ENCODE peak calls at places on chromosome 3, in nine cellular contexts. Q is pancreas; J is naive thymus-derived CD4-positive, alpha-beta T cell; M is CD8-positive, alpha-beta T cell; V is adrenal gland; T is colonic mucosa; H is lung; B is spleen; O is transverse colon. K is an unnamed sample.
A peak's percentile ranks its signal among the peaks of the same experiment; 100 is the strongest.

GRCh38 chr3:24929521-24929920 is 434.9 kb upstream of the THRB start:
- DNase-seq in Q (no peak), J (no peak), M (no peak), V (no peak), T (no peak), H (no peak), B (no peak), O (no peak), K (no peak)

GRCh38 chr3:98530676-98531075 is 1.1 kb upstream of the GPR15 start:
- DNase-seq in Q (no peak), J (no peak), M (no peak), V (no peak), T (no peak), H (no peak), B (no peak), O (no peak), K (no peak)

GRCh38 chr3:44992555-44993470 is 16.8 kb downstream of the EXOSC7 start:
- DNase-seq in Q (no peak), J (no peak), M (no peak), V (no peak), T (no peak), H (no peak), B (no peak), O (no peak), K (peak; percentile 96)

GRCh38 chr3:77931272-77932009 is 891.5 kb downstream of the ROBO2 start:
- DNase-seq in Q (no peak), J (no peak), M (no peak), V (peak; percentile 1), T (no peak), H (no peak), B (no peak), O (no peak), K (no peak)

GRCh38 chr3:102512734-102513518 is 78.1 kb downstream of the ZPLD1 start:
- DNase-seq in Q (no peak), J (no peak), M (no peak), V (no peak), T (no peak), H (no peak), B (no peak), O (no peak), K (peak; percentile 61)

GRCh38 chr3:148246286-148246685 is 451.4 kb upstream of the AGTR1 start:
- DNase-seq in Q (no peak), J (no peak), M (no peak), V (no peak), T (no peak), H (no peak), B (no peak), O (no peak), K (no peak)

GRCh38 chr3:141960731-141961130 is 84.3 kb downstream of the ATP1B3 start:
- DNase-seq in Q (no peak), J (no peak), M (no peak), V (no peak), T (no peak), H (no peak), B (no peak), O (no peak), K (peak; percentile 52)

GRCh38 chr3:196735751-196736150 is 3.9 kb upstream of the PAK2 start:
- DNase-seq in Q (no peak), J (no peak), M (no peak), V (no peak), T (no peak), H (no peak), B (no peak), O (no peak), K (no peak)

GRCh38 chr3:15439476-15439875 is 12.1 kb downstream of the EAF1 start:
- DNase-seq in Q (no peak), J (no peak), M (no peak), V (peak; percentile 48), T (no peak), H (peak; percentile 58), B (no peak), O (no peak), K (peak; percentile 16)

GRCh38 chr3:59979542-59979941 is 929.7 kb upstream of the CFAP20DC start:
- DNase-seq in Q (no peak), J (no peak), M (no peak), V (no peak), T (no peak), H (no peak), B (no peak), O (no peak), K (no peak)

GRCh38 chr3:126109860-126110235 is 25.9 kb upstream of the SLC41A3 start:
- DNase-seq in Q (peak; percentile 7), J (no peak), M (no peak), V (no peak), T (peak; percentile 10), H (no peak), B (peak; percentile 66), O (no peak), K (no peak)

GRCh38 chr3:150251654-150252053 is 156.4 kb upstream of the TSC22D2 start:
- DNase-seq in Q (no peak), J (no peak), M (no peak), V (no peak), T (no peak), H (no peak), B (no peak), O (no peak), K (no peak)

GRCh38 chr3:168534761-168535160 is 439.0 kb upstream of the GOLIM4 start:
- DNase-seq in Q (no peak), J (no peak), M (no peak), V (no peak), T (no peak), H (no peak), B (no peak), O (no peak), K (no peak)

DNA sequence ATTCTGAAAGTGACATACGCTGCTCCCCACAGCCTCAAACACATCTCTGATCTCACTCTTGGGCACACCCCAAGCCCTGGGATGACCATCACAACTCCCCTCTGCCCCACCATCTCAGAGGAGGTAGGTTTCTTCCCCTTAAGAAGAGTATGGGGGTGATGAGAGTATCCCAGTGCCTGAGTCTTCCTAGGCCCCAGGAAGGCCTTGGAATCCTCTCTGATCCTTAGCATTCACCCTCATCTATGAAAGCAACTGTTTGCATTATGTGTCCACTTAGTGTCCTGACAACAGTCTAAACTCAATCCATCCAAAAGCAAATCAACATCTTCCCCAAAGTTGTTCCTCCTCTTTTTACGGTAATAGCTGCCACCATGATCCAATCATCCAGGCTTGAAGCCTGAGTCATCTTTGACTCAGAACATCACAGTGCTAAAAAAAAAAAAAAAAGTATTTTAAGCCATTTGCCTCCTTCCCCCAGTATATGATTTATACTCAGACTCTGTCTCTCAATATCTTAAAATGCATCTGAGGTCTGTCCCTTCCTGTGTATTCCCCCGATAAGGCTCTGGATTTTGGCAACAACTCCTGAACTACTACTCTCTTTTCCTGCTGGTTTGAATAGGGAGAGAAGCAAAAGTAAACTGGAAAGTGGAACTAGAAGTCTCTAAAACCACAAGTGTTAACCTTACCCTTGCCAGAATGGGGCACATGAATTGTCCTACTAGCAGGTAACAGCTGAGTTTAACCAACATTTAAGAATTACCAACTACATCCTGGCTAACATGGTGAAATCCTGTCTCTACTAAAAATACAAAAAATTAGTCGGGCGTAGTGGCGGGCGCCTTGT is 22.5 kb downstream of the POPDC2 start:
- DNase-seq in Q (no peak), J (no peak), M (no peak), V (peak; percentile 64), T (no peak), H (no peak), B (no peak), O (no peak), K (peak; percentile 87)
- H3K27ac ChIP-seq in Q (no peak overlapping the region), J (no peak overlapping the region), M (no peak overlapping the region), V (peak overlapping the region; percentile 97), T (peak overlapping the region; percentile 59), H (peak overlapping the region; percentile 93), B (peak overlapping the region; percentile 58), O (peak overlapping the region; percentile 83), K (peak overlapping the region; percentile 77)

GRCh38 chr3:186097663-186098451 is 11.0 kb downstream of the ETV5 start:
- DNase-seq in Q (peak; percentile 88), J (no peak), M (no peak), V (peak; percentile 72), T (peak; percentile 86), H (peak; percentile 85), B (no peak), O (peak; percentile 67), K (peak; percentile 87)
- H3K4me1 ChIP-seq in Q (peaks cover 32% of the 10 kb centered on the region), J (no peaks in the 10 kb centered on the region), M (no peaks in the 10 kb centered on the region), V (peaks cover 32% of the 10 kb centered on the region), T (peaks cover 13% of the 10 kb centered on the region), H (peaks cover 9% of the 10 kb centered on the region), B (peaks cover 43% of the 10 kb centered on the region), O (peaks cover 18% of the 10 kb centered on the region), K (peaks cover 22% of the 10 kb centered on the region)

GRCh38 chr3:385151-385550 is 188.6 kb downstream of the CHL1 start:
- DNase-seq in Q (no peak), J (no peak), M (no peak), V (no peak), T (no peak), H (no peak), B (no peak), O (no peak), K (peak; percentile 86)
- H3K27ac ChIP-seq in Q (no peak overlapping the region), J (no peak overlapping the region), M (no peak overlapping the region), V (no peak overlapping the region), T (no peak overlapping the region), H (no peak overlapping the region), B (no peak overlapping the region), O (no peak overlapping the region), K (no peak overlapping the region)

DNA sequence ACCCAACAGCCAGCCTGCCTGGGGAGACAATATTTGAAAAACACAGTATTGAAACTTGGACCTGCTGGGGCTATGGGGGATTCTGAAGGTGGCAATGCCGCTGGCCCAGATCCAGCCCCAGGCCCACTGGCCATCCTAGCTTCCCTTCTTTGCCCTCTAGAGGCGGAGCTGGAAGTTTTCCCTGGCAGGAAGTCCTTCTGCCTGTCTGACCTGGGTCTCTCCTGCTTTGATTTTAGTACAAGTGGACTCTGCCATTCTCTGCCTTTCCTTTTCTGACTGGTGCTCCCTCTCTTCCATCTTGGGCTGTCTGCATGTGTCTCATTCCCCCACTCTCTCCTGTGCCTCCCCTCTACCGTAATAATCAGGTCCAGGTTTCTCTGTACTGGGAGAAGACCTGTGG is 3.6 kb downstream of the SEMA3F start:
- DNase-seq in Q (no peak), J (no peak), M (no peak), V (no peak), T (no peak), H (no peak), B (no peak), O (no peak), K (no peak)
- H3K4me1 ChIP-seq in Q (no peaks in the 10 kb centered on the region), J (peaks cover 6% of the 10 kb centered on the region), M (peaks cover 9% of the 10 kb centered on the region), V (peaks cover 12% of the 10 kb centered on the region), T (peaks cover 24% of the 10 kb centered on the region), H (peaks cover 36% of the 10 kb centered on the region), B (peaks cover 96% of the 10 kb centered on the region), O (peaks cover 76% of the 10 kb centered on the region), K (peaks cover 52% of the 10 kb centered on the region)

GRCh38 chr3:46369675-46370132 is 1.0 kb upstream of the CCR5 start:
- DNase-seq in Q (no peak), J (no peak), M (no peak), V (no peak), T (no peak), H (no peak), B (no peak), O (no peak), K (no peak)
- H3K27ac ChIP-seq in Q (no peak overlapping the region), J (no peak overlapping the region), M (no peak overlapping the region), V (peak overlapping the region; percentile 13), T (peak overlapping the region; percentile 4), H (peak overlapping the region; percentile 26), B (no peak overlapping the region), O (peak overlapping the region; percentile 56), K (no peak overlapping the region)